ENCODE peak calls at places on chromosome 1, in ten cellular contexts. One of them, this sample, is unnamed. For H3K4me1 and H3K27me3, the result is how much of the 10 kb centered on the place peaks cover.

GRCh38 chr1:212618466-212619210 is 10.1 kb downstream of the ATF3 start:
- DNase-seq in lung: no peak
- DNase-seq in GM23338: no peak
- DNase-seq in GM23248: peak
- DNase-seq in CD8-positive, alpha-beta memory T cell: no peak
- DNase-seq in heart right ventricle: no peak
- DNase-seq in body of pancreas: no peak
- DNase-seq in colonic mucosa: no peak
- DNase-seq in uterus: no peak
- DNase-seq in neuronal stem cell: no peak
- DNase-seq in this sample: no peak

GRCh38 chr1:27447399-27447798 is 42.6 kb downstream of the WASF2 start:
- DNase-seq in GM23338: no peak
- DNase-seq in lung: no peak
- DNase-seq in GM23248: no peak
- DNase-seq in body of pancreas: no peak
- DNase-seq in neuronal stem cell: no peak
- DNase-seq in colonic mucosa: no peak
- DNase-seq in uterus: no peak
- DNase-seq in CD8-positive, alpha-beta memory T cell: no peak
- DNase-seq in heart right ventricle: no peak
- DNase-seq in this sample: no peak

GRCh38 chr1:39115271-39116110 is 89.0 kb upstream of the MACF1 start:
- DNase-seq in GM23248: peak
- DNase-seq in heart right ventricle: no peak
- DNase-seq in colonic mucosa: no peak
- DNase-seq in GM23338: no peak
- DNase-seq in CD8-positive, alpha-beta memory T cell: no peak
- DNase-seq in uterus: no peak
- DNase-seq in body of pancreas: no peak
- DNase-seq in neuronal stem cell: no peak
- DNase-seq in lung: no peak
- DNase-seq in this sample: no peak

GRCh38 chr1:200535605-200536004 is 84.9 kb downstream of the KIF14 start:
- DNase-seq in GM23248: peak
- DNase-seq in body of pancreas: peak
- DNase-seq in CD8-positive, alpha-beta memory T cell: no peak
- DNase-seq in heart right ventricle: no peak
- DNase-seq in colonic mucosa: peak
- DNase-seq in uterus: no peak
- DNase-seq in GM23338: peak
- DNase-seq in neuronal stem cell: no peak
- DNase-seq in lung: no peak
- DNase-seq in this sample: no peak

GRCh38 chr1:115677172-115677542 is 35.4 kb downstream of the VANGL1 start:
- DNase-seq in neuronal stem cell: peak
- DNase-seq in heart right ventricle: no peak
- DNase-seq in colonic mucosa: no peak
- DNase-seq in uterus: no peak
- DNase-seq in GM23338: peak
- DNase-seq in lung: no peak
- DNase-seq in GM23248: no peak
- DNase-seq in body of pancreas: no peak
- DNase-seq in CD8-positive, alpha-beta memory T cell: no peak
- DNase-seq in this sample: no peak

GRCh38 chr1:233343262-233343661 is 15.7 kb downstream of the MAP3K21 start:
- DNase-seq in uterus: no peak
- DNase-seq in body of pancreas: peak
- DNase-seq in GM23248: no peak
- DNase-seq in GM23338: no peak
- DNase-seq in heart right ventricle: no peak
- DNase-seq in lung: no peak
- DNase-seq in neuronal stem cell: no peak
- DNase-seq in colonic mucosa: peak
- DNase-seq in CD8-positive, alpha-beta memory T cell: no peak
- DNase-seq in this sample: no peak

GRCh38 chr1:54229281-54229891 is 29.4 kb downstream of the MRPL37 start:
- DNase-seq in colonic mucosa: no peak
- DNase-seq in lung: no peak
- DNase-seq in body of pancreas: no peak
- DNase-seq in GM23338: no peak
- DNase-seq in GM23248: peak
- DNase-seq in neuronal stem cell: no peak
- DNase-seq in heart right ventricle: no peak
- DNase-seq in CD8-positive, alpha-beta memory T cell: no peak
- DNase-seq in uterus: peak
- DNase-seq in this sample: no peak

GRCh38 chr1:151472852-151473731 is 13.8 kb upstream of the POGZ start:
- DNase-seq in GM23248: peak
- DNase-seq in uterus: peak
- DNase-seq in body of pancreas: peak
- DNase-seq in heart right ventricle: peak
- DNase-seq in colonic mucosa: peak
- DNase-seq in GM23338: peak
- DNase-seq in neuronal stem cell: peak
- DNase-seq in CD8-positive, alpha-beta memory T cell: no peak
- DNase-seq in lung: peak
- DNase-seq in this sample: no peak

GRCh38 chr1:200029624-200030074 is 2.1 kb downstream of the NR5A2 start:
- DNase-seq in GM23338: peak
- DNase-seq in neuronal stem cell: peak
- DNase-seq in CD8-positive, alpha-beta memory T cell: no peak
- DNase-seq in uterus: no peak
- DNase-seq in lung: no peak
- DNase-seq in colonic mucosa: no peak
- DNase-seq in GM23248: no peak
- DNase-seq in heart right ventricle: no peak
- DNase-seq in body of pancreas: peak
- DNase-seq in this sample: no peak

GRCh38 chr1:151540982-151541377 is 871 bp downstream of the TUFT1 start:
- DNase-seq in heart right ventricle: no peak
- DNase-seq in uterus: no peak
- DNase-seq in body of pancreas: peak
- DNase-seq in CD8-positive, alpha-beta memory T cell: no peak
- DNase-seq in neuronal stem cell: no peak
- DNase-seq in GM23248: no peak
- DNase-seq in lung: no peak
- DNase-seq in GM23338: peak
- DNase-seq in colonic mucosa: peak
- DNase-seq in this sample: peak

GRCh38 chr1:200918006-200918405 is 23.3 kb downstream of the INAVA start:
- DNase-seq in neuronal stem cell: no peak
- DNase-seq in heart right ventricle: no peak
- DNase-seq in colonic mucosa: no peak
- DNase-seq in GM23248: no peak
- DNase-seq in GM23338: no peak
- DNase-seq in lung: no peak
- DNase-seq in uterus: no peak
- DNase-seq in body of pancreas: no peak
- DNase-seq in CD8-positive, alpha-beta memory T cell: no peak
- DNase-seq in this sample: no peak

GRCh38 chr1:73782901-73783300 is 415.1 kb downstream of the LRRIQ3 start:
- DNase-seq in GM23338: no peak
- DNase-seq in uterus: no peak
- DNase-seq in heart right ventricle: no peak
- DNase-seq in colonic mucosa: no peak
- DNase-seq in lung: no peak
- DNase-seq in GM23248: no peak
- DNase-seq in neuronal stem cell: no peak
- DNase-seq in CD8-positive, alpha-beta memory T cell: no peak
- DNase-seq in body of pancreas: no peak
- DNase-seq in this sample: no peak

GRCh38 chr1:232922475-232922874 is 27.9 kb upstream of the NTPCR start:
- DNase-seq in neuronal stem cell: no peak
- DNase-seq in heart right ventricle: no peak
- DNase-seq in GM23338: no peak
- DNase-seq in lung: no peak
- DNase-seq in uterus: no peak
- DNase-seq in CD8-positive, alpha-beta memory T cell: no peak
- DNase-seq in colonic mucosa: no peak
- DNase-seq in body of pancreas: no peak
- DNase-seq in GM23248: peak
- DNase-seq in this sample: no peak

GRCh38 chr1:212794561-212795014 is 2.9 kb downstream of the TATDN3 start:
- DNase-seq in body of pancreas: no peak
- DNase-seq in GM23338: no peak
- DNase-seq in CD8-positive, alpha-beta memory T cell: no peak
- DNase-seq in neuronal stem cell: no peak
- DNase-seq in uterus: no peak
- DNase-seq in heart right ventricle: no peak
- DNase-seq in GM23248: no peak
- DNase-seq in lung: no peak
- DNase-seq in colonic mucosa: no peak
- DNase-seq in this sample: no peak

GRCh38 chr1:27971674-27972073 is 11.9 kb downstream of the XKR8 start:
- DNase-seq in GM23338: no peak
- DNase-seq in neuronal stem cell: no peak
- DNase-seq in body of pancreas: no peak
- DNase-seq in lung: no peak
- DNase-seq in CD8-positive, alpha-beta memory T cell: no peak
- DNase-seq in uterus: no peak
- DNase-seq in heart right ventricle: peak
- DNase-seq in GM23248: peak
- DNase-seq in colonic mucosa: no peak
- DNase-seq in this sample: no peak

GRCh38 chr1:8371372-8371991 is 53.6 kb downstream of the SLC45A1 start:
- DNase-seq in GM23248: peak
- DNase-seq in colonic mucosa: no peak
- DNase-seq in CD8-positive, alpha-beta memory T cell: no peak
- DNase-seq in body of pancreas: no peak
- DNase-seq in heart right ventricle: peak
- DNase-seq in GM23338: no peak
- DNase-seq in uterus: peak
- DNase-seq in neuronal stem cell: no peak
- DNase-seq in lung: no peak
- DNase-seq in this sample: no peak
- H3K4me1 ChIP-seq in GM23248: under half
- H3K4me1 ChIP-seq in colonic mucosa: under half
- H3K4me1 ChIP-seq in CD8-positive, alpha-beta memory T cell: under half
- H3K4me1 ChIP-seq in body of pancreas: half or more
- H3K4me1 ChIP-seq in heart right ventricle: half or more
- H3K4me1 ChIP-seq in GM23338: half or more
- H3K4me1 ChIP-seq in uterus: under half
- H3K4me1 ChIP-seq in neuronal stem cell: under half
- H3K4me1 ChIP-seq in lung: under half
- H3K4me1 ChIP-seq in this sample: half or more

GRCh38 chr1:17279001-17279830 is 28.8 kb upstream of the PADI4 start:
- DNase-seq in GM23338: no peak
- DNase-seq in lung: no peak
- DNase-seq in colonic mucosa: no peak
- DNase-seq in uterus: no peak
- DNase-seq in GM23248: no peak
- DNase-seq in neuronal stem cell: no peak
- DNase-seq in heart right ventricle: no peak
- DNase-seq in body of pancreas: peak
- DNase-seq in CD8-positive, alpha-beta memory T cell: no peak
- DNase-seq in this sample: no peak

GRCh38 chr1:17282836-17283235 is 25.2 kb upstream of the PADI4 start:
- DNase-seq in uterus: no peak
- DNase-seq in colonic mucosa: no peak
- DNase-seq in lung: no peak
- DNase-seq in neuronal stem cell: no peak
- DNase-seq in GM23248: no peak
- DNase-seq in GM23338: no peak
- DNase-seq in CD8-positive, alpha-beta memory T cell: no peak
- DNase-seq in body of pancreas: no peak
- DNase-seq in heart right ventricle: no peak
- DNase-seq in this sample: no peak

GRCh38 chr1:17280894-17281293 is 27.1 kb upstream of the PADI4 start:
- DNase-seq in heart right ventricle: no peak
- DNase-seq in GM23338: no peak
- DNase-seq in neuronal stem cell: no peak
- DNase-seq in GM23248: no peak
- DNase-seq in uterus: no peak
- DNase-seq in colonic mucosa: no peak
- DNase-seq in body of pancreas: no peak
- DNase-seq in CD8-positive, alpha-beta memory T cell: no peak
- DNase-seq in lung: no peak
- DNase-seq in this sample: no peak

GRCh38 chr1:17280436-17280835 is 27.6 kb upstream of the PADI4 start:
- DNase-seq in body of pancreas: no peak
- DNase-seq in lung: no peak
- DNase-seq in colonic mucosa: no peak
- DNase-seq in GM23338: no peak
- DNase-seq in CD8-positive, alpha-beta memory T cell: no peak
- DNase-seq in heart right ventricle: no peak
- DNase-seq in GM23248: no peak
- DNase-seq in neuronal stem cell: no peak
- DNase-seq in uterus: no peak
- DNase-seq in this sample: no peak

GRCh38 chr1:17281775-17282181 is 26.2 kb upstream of the PADI4 start:
- DNase-seq in CD8-positive, alpha-beta memory T cell: no peak
- DNase-seq in uterus: no peak
- DNase-seq in lung: no peak
- DNase-seq in GM23338: no peak
- DNase-seq in body of pancreas: no peak
- DNase-seq in neuronal stem cell: no peak
- DNase-seq in colonic mucosa: no peak
- DNase-seq in GM23248: no peak
- DNase-seq in heart right ventricle: no peak
- DNase-seq in this sample: peak
- H3K27me3 ChIP-seq in CD8-positive, alpha-beta memory T cell: under half
- H3K27me3 ChIP-seq in uterus: under half
- H3K27me3 ChIP-seq in lung: under half
- H3K27me3 ChIP-seq in GM23338: under half
- H3K27me3 ChIP-seq in body of pancreas: under half
- H3K27me3 ChIP-seq in neuronal stem cell: under half
- H3K27me3 ChIP-seq in colonic mucosa: under half
- H3K27me3 ChIP-seq in GM23248: under half
- H3K27me3 ChIP-seq in heart right ventricle: under half
- H3K27me3 ChIP-seq in this sample: under half

DNA sequence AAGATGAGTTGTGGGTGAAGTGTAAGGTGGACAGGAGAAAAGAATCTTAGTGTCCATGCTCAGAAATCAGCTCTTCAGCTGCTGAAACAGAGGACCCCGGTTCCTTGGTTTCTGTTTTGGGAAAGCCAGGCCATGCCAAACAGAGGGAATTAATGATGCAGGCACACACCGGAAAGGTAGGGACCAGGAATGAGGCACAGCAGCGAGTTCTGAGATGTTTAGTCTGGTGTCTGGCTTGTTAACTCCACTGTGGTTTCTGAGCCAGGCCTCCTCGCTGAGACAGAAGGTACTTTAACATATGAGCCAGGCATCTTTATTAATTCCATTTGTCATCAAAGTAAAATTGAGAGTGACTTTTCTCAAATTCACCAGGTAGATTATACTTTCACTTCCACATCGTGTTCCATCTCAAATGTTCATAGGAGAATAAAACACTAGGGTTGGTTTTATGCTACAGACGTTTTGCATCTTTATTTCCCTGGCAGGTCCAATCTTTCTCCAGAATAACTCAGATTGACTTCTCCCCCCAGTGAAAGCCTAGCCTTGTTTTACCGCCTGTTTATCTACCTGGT is 23.5 kb downstream of the LRRC8D start:
- DNase-seq in colonic mucosa: no peak
- DNase-seq in neuronal stem cell: no peak
- DNase-seq in GM23338: no peak
- DNase-seq in body of pancreas: no peak
- DNase-seq in heart right ventricle: no peak
- DNase-seq in lung: no peak
- DNase-seq in GM23248: peak
- DNase-seq in CD8-positive, alpha-beta memory T cell: no peak
- DNase-seq in uterus: no peak
- DNase-seq in this sample: no peak
- H3K4me3 ChIP-seq in colonic mucosa: peak
- H3K4me3 ChIP-seq in neuronal stem cell: peak
- H3K4me3 ChIP-seq in GM23338: peak
- H3K4me3 ChIP-seq in body of pancreas: peak
- H3K4me3 ChIP-seq in heart right ventricle: peak
- H3K4me3 ChIP-seq in lung: no peak
- H3K4me3 ChIP-seq in GM23248: peak
- H3K4me3 ChIP-seq in CD8-positive, alpha-beta memory T cell: peak
- H3K4me3 ChIP-seq in uterus: peak
- H3K4me3 ChIP-seq in this sample: peak

GRCh38 chr1:167673285-167673684 is 43.3 kb downstream of the RCSD1 start:
- DNase-seq in body of pancreas: no peak
- DNase-seq in GM23248: no peak
- DNase-seq in colonic mucosa: no peak
- DNase-seq in heart right ventricle: no peak
- DNase-seq in GM23338: no peak
- DNase-seq in lung: no peak
- DNase-seq in CD8-positive, alpha-beta memory T cell: no peak
- DNase-seq in uterus: no peak
- DNase-seq in neuronal stem cell: no peak
- DNase-seq in this sample: no peak
- H3K4me1 ChIP-seq in body of pancreas: under half
- H3K4me1 ChIP-seq in GM23248: under half
- H3K4me1 ChIP-seq in colonic mucosa: under half
- H3K4me1 ChIP-seq in heart right ventricle: half or more
- H3K4me1 ChIP-seq in GM23338: under half
- H3K4me1 ChIP-seq in lung: under half
- H3K4me1 ChIP-seq in CD8-positive, alpha-beta memory T cell: half or more
- H3K4me1 ChIP-seq in uterus: under half
- H3K4me1 ChIP-seq in neuronal stem cell: under half
- H3K4me1 ChIP-seq in this sample: under half

This sample was measured in suprapubic skin.